ENCODE peak calls at places on chromosomes 2 and 18, in eight cellular contexts. One of them, this sample, is unnamed.

GRCh38 chr2:44753552-44754285 is 187.8 kb upstream of the SIX3 start:
- DNase-seq in GM12865: peak
- DNase-seq in AG20443: peak
- DNase-seq in NCI-H1105: no peak
- DNase-seq in astrocyte of the hippocampus: peak
- DNase-seq in EH: peak
- DNase-seq in GM23248: no peak
- DNase-seq in activated T-cell treated with anti-CD3 and anti-CD28 coated beads, Interleukin-2, amount 50 U/mL, for 48 hours: peak
- DNase-seq in this sample: peak

GRCh38 chr18:36441872-36442271 is 144.4 kb downstream of the FHOD3 start:
- DNase-seq in NCI-H1105: no peak
- DNase-seq in AG20443: peak
- DNase-seq in astrocyte of the hippocampus: peak
- DNase-seq in EH: peak
- DNase-seq in GM12865: no peak
- DNase-seq in activated T-cell treated with anti-CD3 and anti-CD28 coated beads, Interleukin-2, amount 50 U/mL, for 48 hours: no peak
- DNase-seq in GM23248: peak
- DNase-seq in this sample: peak

GRCh38 chr2:105502625-105503334 is 103.9 kb upstream of the FHL2 start:
- DNase-seq in GM23248: peak
- DNase-seq in astrocyte of the hippocampus: peak
- DNase-seq in AG20443: peak
- DNase-seq in NCI-H1105: no peak
- DNase-seq in EH: no peak
- DNase-seq in GM12865: no peak
- DNase-seq in activated T-cell treated with anti-CD3 and anti-CD28 coated beads, Interleukin-2, amount 50 U/mL, for 48 hours: no peak
- DNase-seq in this sample: peak

GRCh38 chr2:30026091-30027055 is 105.0 kb upstream of the ALK start:
- DNase-seq in activated T-cell treated with anti-CD3 and anti-CD28 coated beads, Interleukin-2, amount 50 U/mL, for 48 hours: peak
- DNase-seq in EH: peak
- DNase-seq in NCI-H1105: peak
- DNase-seq in astrocyte of the hippocampus: peak
- DNase-seq in AG20443: peak
- DNase-seq in GM12865: peak
- DNase-seq in GM23248: peak
- DNase-seq in this sample: peak

GRCh38 chr2:74436111-74436803 is 5.5 kb downstream of the RTKN start:
- DNase-seq in astrocyte of the hippocampus: no peak
- DNase-seq in activated T-cell treated with anti-CD3 and anti-CD28 coated beads, Interleukin-2, amount 50 U/mL, for 48 hours: no peak
- DNase-seq in EH: no peak
- DNase-seq in NCI-H1105: no peak
- DNase-seq in GM12865: no peak
- DNase-seq in AG20443: no peak
- DNase-seq in GM23248: no peak
- DNase-seq in this sample: no peak

GRCh38 chr18:45589559-45590041 is 25.7 kb upstream of the SLC14A2 start:
- DNase-seq in GM23248: peak
- DNase-seq in NCI-H1105: no peak
- DNase-seq in activated T-cell treated with anti-CD3 and anti-CD28 coated beads, Interleukin-2, amount 50 U/mL, for 48 hours: no peak
- DNase-seq in GM12865: no peak
- DNase-seq in EH: peak
- DNase-seq in AG20443: peak
- DNase-seq in astrocyte of the hippocampus: peak
- DNase-seq in this sample: no peak

GRCh38 chr18:78719821-78720220 is 259.8 kb upstream of the SALL3 start:
- DNase-seq in astrocyte of the hippocampus: no peak
- DNase-seq in activated T-cell treated with anti-CD3 and anti-CD28 coated beads, Interleukin-2, amount 50 U/mL, for 48 hours: no peak
- DNase-seq in GM12865: no peak
- DNase-seq in EH: no peak
- DNase-seq in NCI-H1105: no peak
- DNase-seq in GM23248: no peak
- DNase-seq in AG20443: no peak
- DNase-seq in this sample: no peak

GRCh38 chr2:157498501-157498900 is 54.6 kb upstream of the CYTIP start:
- DNase-seq in NCI-H1105: no peak
- DNase-seq in GM23248: no peak
- DNase-seq in astrocyte of the hippocampus: no peak
- DNase-seq in EH: no peak
- DNase-seq in activated T-cell treated with anti-CD3 and anti-CD28 coated beads, Interleukin-2, amount 50 U/mL, for 48 hours: no peak
- DNase-seq in AG20443: no peak
- DNase-seq in GM12865: no peak
- DNase-seq in this sample: no peak

GRCh38 chr18:35456181-35456850 is 41.4 kb downstream of the INO80C start:
- DNase-seq in NCI-H1105: no peak
- DNase-seq in GM12865: no peak
- DNase-seq in GM23248: no peak
- DNase-seq in AG20443: no peak
- DNase-seq in astrocyte of the hippocampus: no peak
- DNase-seq in activated T-cell treated with anti-CD3 and anti-CD28 coated beads, Interleukin-2, amount 50 U/mL, for 48 hours: no peak
- DNase-seq in EH: peak
- DNase-seq in this sample: peak

GRCh38 chr2:50344509-50345106 is 687.3 kb downstream of the NRXN1 start:
- DNase-seq in GM23248: no peak
- DNase-seq in NCI-H1105: no peak
- DNase-seq in astrocyte of the hippocampus: peak
- DNase-seq in EH: no peak
- DNase-seq in GM12865: peak
- DNase-seq in activated T-cell treated with anti-CD3 and anti-CD28 coated beads, Interleukin-2, amount 50 U/mL, for 48 hours: no peak
- DNase-seq in AG20443: no peak
- DNase-seq in this sample: no peak

GRCh38 chr2:23493849-23494248 is 108.9 kb downstream of the KLHL29 start:
- DNase-seq in GM12865: no peak
- DNase-seq in AG20443: no peak
- DNase-seq in NCI-H1105: no peak
- DNase-seq in activated T-cell treated with anti-CD3 and anti-CD28 coated beads, Interleukin-2, amount 50 U/mL, for 48 hours: no peak
- DNase-seq in GM23248: no peak
- DNase-seq in EH: no peak
- DNase-seq in astrocyte of the hippocampus: no peak
- DNase-seq in this sample: no peak

GRCh38 chr2:198973181-198973580 is 484.6 kb downstream of the SATB2 start:
- DNase-seq in EH: peak
- DNase-seq in GM23248: no peak
- DNase-seq in AG20443: peak
- DNase-seq in GM12865: peak
- DNase-seq in NCI-H1105: no peak
- DNase-seq in astrocyte of the hippocampus: no peak
- DNase-seq in activated T-cell treated with anti-CD3 and anti-CD28 coated beads, Interleukin-2, amount 50 U/mL, for 48 hours: no peak
- DNase-seq in this sample: no peak

GRCh38 chr2:69831354-69831905 is 2.0 kb downstream of the GMCL1 start:
- DNase-seq in NCI-H1105: no peak
- DNase-seq in activated T-cell treated with anti-CD3 and anti-CD28 coated beads, Interleukin-2, amount 50 U/mL, for 48 hours: no peak
- DNase-seq in astrocyte of the hippocampus: peak
- DNase-seq in AG20443: no peak
- DNase-seq in GM23248: no peak
- DNase-seq in GM12865: no peak
- DNase-seq in EH: peak
- DNase-seq in this sample: peak

GRCh38 chr2:188875104-188875503 is 99.1 kb upstream of the COL3A1 start:
- DNase-seq in GM23248: no peak
- DNase-seq in GM12865: no peak
- DNase-seq in NCI-H1105: no peak
- DNase-seq in astrocyte of the hippocampus: no peak
- DNase-seq in AG20443: no peak
- DNase-seq in activated T-cell treated with anti-CD3 and anti-CD28 coated beads, Interleukin-2, amount 50 U/mL, for 48 hours: no peak
- DNase-seq in EH: no peak
- DNase-seq in this sample: no peak

GRCh38 chr18:53028565-53028964 is 688.6 kb downstream of the DCC start:
- DNase-seq in NCI-H1105: no peak
- DNase-seq in GM12865: no peak
- DNase-seq in AG20443: no peak
- DNase-seq in GM23248: no peak
- DNase-seq in EH: no peak
- DNase-seq in activated T-cell treated with anti-CD3 and anti-CD28 coated beads, Interleukin-2, amount 50 U/mL, for 48 hours: no peak
- DNase-seq in astrocyte of the hippocampus: no peak
- DNase-seq in this sample: no peak

GRCh38 chr2:159043710-159044109 is 75.3 kb downstream of the TANC1 start:
- DNase-seq in GM23248: no peak
- DNase-seq in EH: no peak
- DNase-seq in GM12865: no peak
- DNase-seq in astrocyte of the hippocampus: no peak
- DNase-seq in activated T-cell treated with anti-CD3 and anti-CD28 coated beads, Interleukin-2, amount 50 U/mL, for 48 hours: no peak
- DNase-seq in NCI-H1105: no peak
- DNase-seq in AG20443: no peak
- DNase-seq in this sample: no peak

GRCh38 chr2:3628241-3628679 is 29.7 kb upstream of the ALLC start:
- DNase-seq in AG20443: no peak
- DNase-seq in EH: no peak
- DNase-seq in NCI-H1105: no peak
- DNase-seq in astrocyte of the hippocampus: no peak
- DNase-seq in activated T-cell treated with anti-CD3 and anti-CD28 coated beads, Interleukin-2, amount 50 U/mL, for 48 hours: no peak
- DNase-seq in GM12865: no peak
- DNase-seq in GM23248: no peak
- DNase-seq in this sample: no peak

GRCh38 chr2:116696223-116696622 is 1118.3 kb upstream of the DDX18 start:
- DNase-seq in EH: no peak
- DNase-seq in AG20443: no peak
- DNase-seq in activated T-cell treated with anti-CD3 and anti-CD28 coated beads, Interleukin-2, amount 50 U/mL, for 48 hours: no peak
- DNase-seq in GM23248: no peak
- DNase-seq in GM12865: no peak
- DNase-seq in astrocyte of the hippocampus: no peak
- DNase-seq in NCI-H1105: peak
- DNase-seq in this sample: no peak

GRCh38 chr2:181948227-181948626 is 37.4 kb upstream of the PPP1R1C start:
- DNase-seq in EH: peak
- DNase-seq in AG20443: no peak
- DNase-seq in astrocyte of the hippocampus: no peak
- DNase-seq in activated T-cell treated with anti-CD3 and anti-CD28 coated beads, Interleukin-2, amount 50 U/mL, for 48 hours: no peak
- DNase-seq in GM12865: no peak
- DNase-seq in GM23248: no peak
- DNase-seq in NCI-H1105: no peak
- DNase-seq in this sample: no peak

GRCh38 chr2:27958711-27959378 is 68.3 kb downstream of the BABAM2 start:
- DNase-seq in NCI-H1105: no peak
- DNase-seq in GM23248: peak
- DNase-seq in AG20443: no peak
- DNase-seq in GM12865: no peak
- DNase-seq in astrocyte of the hippocampus: no peak
- DNase-seq in activated T-cell treated with anti-CD3 and anti-CD28 coated beads, Interleukin-2, amount 50 U/mL, for 48 hours: no peak
- DNase-seq in EH: peak
- DNase-seq in this sample: no peak

GRCh38 chr18:47829831-47830230 is 100.6 kb downstream of the SMAD2 start:
- DNase-seq in GM12865: no peak
- DNase-seq in GM23248: no peak
- DNase-seq in astrocyte of the hippocampus: peak
- DNase-seq in AG20443: no peak
- DNase-seq in NCI-H1105: no peak
- DNase-seq in activated T-cell treated with anti-CD3 and anti-CD28 coated beads, Interleukin-2, amount 50 U/mL, for 48 hours: no peak
- DNase-seq in EH: no peak
- DNase-seq in this sample: no peak

GRCh38 chr18:70273021-70273420 is 15.8 kb upstream of the SOCS6 start:
- DNase-seq in astrocyte of the hippocampus: no peak
- DNase-seq in activated T-cell treated with anti-CD3 and anti-CD28 coated beads, Interleukin-2, amount 50 U/mL, for 48 hours: no peak
- DNase-seq in GM23248: no peak
- DNase-seq in AG20443: no peak
- DNase-seq in EH: no peak
- DNase-seq in GM12865: no peak
- DNase-seq in NCI-H1105: no peak
- DNase-seq in this sample: no peak

GRCh38 chr2:150296795-150297546 is 190.5 kb downstream of the RND3 start:
- DNase-seq in astrocyte of the hippocampus: no peak
- DNase-seq in activated T-cell treated with anti-CD3 and anti-CD28 coated beads, Interleukin-2, amount 50 U/mL, for 48 hours: no peak
- DNase-seq in EH: peak
- DNase-seq in GM12865: no peak
- DNase-seq in NCI-H1105: peak
- DNase-seq in GM23248: peak
- DNase-seq in AG20443: no peak
- DNase-seq in this sample: peak

GRCh38 chr18:74669136-74669798 is 71.6 kb downstream of the ZNF407 start:
- DNase-seq in GM12865: no peak
- DNase-seq in AG20443: no peak
- DNase-seq in EH: no peak
- DNase-seq in astrocyte of the hippocampus: no peak
- DNase-seq in NCI-H1105: no peak
- DNase-seq in activated T-cell treated with anti-CD3 and anti-CD28 coated beads, Interleukin-2, amount 50 U/mL, for 48 hours: no peak
- DNase-seq in GM23248: no peak
- DNase-seq in this sample: peak

This sample was measured in renal cortical epithelial cell.